ENCODE peak calls at places on chromosomes 4 and X, in four cellular contexts. One of them, this sample, is unnamed. For H3K4me1, the result is how much of the 10 kb centered on the place peaks cover.

GRCh38 chr4:32258986-32259385 is 1538.8 kb downstream of the PCDH7 start:
- DNase-seq in kidney: no peak
- DNase-seq in right cardiac atrium: no peak
- DNase-seq in cardiac muscle cell: no peak
- DNase-seq in this sample: no peak

GRCh38 chr4:137307806-137308205 is 224.5 kb downstream of the PCDH18 start:
- DNase-seq in kidney: no peak
- DNase-seq in right cardiac atrium: no peak
- DNase-seq in cardiac muscle cell: no peak
- DNase-seq in this sample: peak

GRCh38 chrX:118536687-118537461 is 41.3 kb downstream of the DOCK11 start:
- DNase-seq in right cardiac atrium: no peak
- DNase-seq in cardiac muscle cell: peak
- DNase-seq in kidney: no peak
- DNase-seq in this sample: peak

GRCh38 chrX:13360146-13360545 is 40.3 kb upstream of the ATXN3L start:
- DNase-seq in kidney: no peak
- DNase-seq in right cardiac atrium: no peak
- DNase-seq in cardiac muscle cell: no peak
- DNase-seq in this sample: no peak

GRCh38 chr4:110823251-110823650 is 200.4 kb upstream of the PITX2 start:
- DNase-seq in cardiac muscle cell: no peak
- DNase-seq in kidney: no peak
- DNase-seq in right cardiac atrium: no peak
- DNase-seq in this sample: no peak

GRCh38 chr4:13340672-13341071 is 143.5 kb downstream of the RAB28 start:
- DNase-seq in right cardiac atrium: no peak
- DNase-seq in kidney: no peak
- DNase-seq in cardiac muscle cell: no peak
- DNase-seq in this sample: no peak

GRCh38 chr4:166903408-166903807 is 330.9 kb downstream of the SPOCK3 start:
- DNase-seq in right cardiac atrium: no peak
- DNase-seq in kidney: no peak
- DNase-seq in cardiac muscle cell: no peak
- DNase-seq in this sample: no peak

GRCh38 chr4:10810411-10810810 is 125.8 kb upstream of the CLNK start:
- DNase-seq in right cardiac atrium: no peak
- DNase-seq in kidney: no peak
- DNase-seq in cardiac muscle cell: no peak
- DNase-seq in this sample: no peak

GRCh38 chr4:8577972-8578371 is 2.2 kb upstream of the GPR78 start:
- DNase-seq in right cardiac atrium: no peak
- DNase-seq in cardiac muscle cell: no peak
- DNase-seq in kidney: no peak
- DNase-seq in this sample: no peak

GRCh38 chr4:25330905-25331816 is 18.6 kb downstream of the ZCCHC4 start:
- DNase-seq in cardiac muscle cell: no peak
- DNase-seq in right cardiac atrium: no peak
- DNase-seq in kidney: no peak
- DNase-seq in this sample: no peak

GRCh38 chr4:147003956-147004580 is 58.4 kb upstream of the TTC29 start:
- DNase-seq in cardiac muscle cell: no peak
- DNase-seq in right cardiac atrium: no peak
- DNase-seq in kidney: no peak
- DNase-seq in this sample: no peak

GRCh38 chr4:28508649-28509048 is 1648.0 kb downstream of the STIM2 start:
- DNase-seq in cardiac muscle cell: no peak
- DNase-seq in kidney: no peak
- DNase-seq in right cardiac atrium: no peak
- DNase-seq in this sample: no peak

GRCh38 chr4:102230194-102230593 is 115.1 kb downstream of the SLC39A8 start:
- DNase-seq in kidney: no peak
- DNase-seq in right cardiac atrium: no peak
- DNase-seq in cardiac muscle cell: no peak
- DNase-seq in this sample: no peak

GRCh38 chr4:169268951-169269781 is 1.6 kb downstream of the SH3RF1 start:
- DNase-seq in kidney: no peak
- DNase-seq in cardiac muscle cell: no peak
- DNase-seq in right cardiac atrium: no peak
- DNase-seq in this sample: peak

GRCh38 chr4:122119739-122120138 is 32.4 kb upstream of the BLTP1 start:
- DNase-seq in right cardiac atrium: no peak
- DNase-seq in cardiac muscle cell: no peak
- DNase-seq in kidney: no peak
- DNase-seq in this sample: no peak

GRCh38 chr4:186621959-186622553 is 66.7 kb upstream of the MTNR1A start:
- DNase-seq in right cardiac atrium: no peak
- DNase-seq in cardiac muscle cell: no peak
- DNase-seq in kidney: no peak
- DNase-seq in this sample: no peak

GRCh38 chr4:189385579-189385978 is 555.1 kb upstream of the FRG1 start:
- DNase-seq in right cardiac atrium: no peak
- DNase-seq in cardiac muscle cell: no peak
- DNase-seq in kidney: no peak
- DNase-seq in this sample: no peak

GRCh38 chr4:89757154-89757723 is 79.7 kb downstream of the SNCA start:
- DNase-seq in kidney: no peak
- DNase-seq in cardiac muscle cell: no peak
- DNase-seq in right cardiac atrium: no peak
- DNase-seq in this sample: no peak

GRCh38 chr4:16225139-16225538 is 1.1 kb downstream of the TAPT1 start:
- DNase-seq in right cardiac atrium: no peak
- DNase-seq in kidney: no peak
- DNase-seq in cardiac muscle cell: no peak
- DNase-seq in this sample: no peak

GRCh38 chr4:16225996-16226815 is at the start of gene TAPT1:
- DNase-seq in right cardiac atrium: peak
- DNase-seq in cardiac muscle cell: peak
- DNase-seq in kidney: peak
- DNase-seq in this sample: peak

GRCh38 chr4:16224669-16225068 is 1.6 kb downstream of the TAPT1 start:
- DNase-seq in cardiac muscle cell: no peak
- DNase-seq in kidney: no peak
- DNase-seq in right cardiac atrium: no peak
- DNase-seq in this sample: no peak

GRCh38 chr4:16226816-16227461 is 668 bp upstream of the TAPT1 start:
- DNase-seq in cardiac muscle cell: peak
- DNase-seq in kidney: peak
- DNase-seq in right cardiac atrium: peak
- DNase-seq in this sample: peak

DNA sequence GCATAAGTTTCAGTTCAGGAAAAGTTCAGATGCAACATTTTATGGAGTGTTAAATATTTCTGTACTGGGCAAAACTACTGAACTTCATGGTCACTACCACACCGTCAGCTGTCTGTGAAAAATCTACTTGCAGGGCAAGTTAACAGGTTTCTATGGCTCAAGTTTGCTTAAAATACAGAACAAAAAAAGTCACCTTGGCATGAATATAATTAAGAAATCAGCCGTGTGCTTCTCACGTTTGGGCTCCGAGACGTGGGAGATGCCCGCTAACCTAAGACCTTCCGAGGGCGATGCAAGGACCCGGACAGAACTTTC is 633 bp downstream of the TAPT1 start:
- DNase-seq in cardiac muscle cell: no peak
- DNase-seq in right cardiac atrium: no peak
- DNase-seq in kidney: no peak
- DNase-seq in this sample: no peak
- H3K4me1 ChIP-seq in cardiac muscle cell: under half
- H3K4me1 ChIP-seq in right cardiac atrium: under half
- H3K4me1 ChIP-seq in kidney: under half
- H3K4me1 ChIP-seq in this sample: under half

GRCh38 chrX:112545051-112545450 is 134.7 kb downstream of the LHFPL1 start:
- DNase-seq in kidney: no peak
- DNase-seq in cardiac muscle cell: no peak
- DNase-seq in right cardiac atrium: no peak
- DNase-seq in this sample: no peak
- H3K27ac ChIP-seq in kidney: no peak
- H3K27ac ChIP-seq in cardiac muscle cell: no peak
- H3K27ac ChIP-seq in right cardiac atrium: no peak
- H3K27ac ChIP-seq in this sample: no peak

GRCh38 chrX:134546187-134546586 is 86.2 kb downstream of the HPRT1 start:
- DNase-seq in cardiac muscle cell: no peak
- DNase-seq in kidney: peak
- DNase-seq in right cardiac atrium: no peak
- DNase-seq in this sample: no peak
- H3K4me3 ChIP-seq in cardiac muscle cell: no peak
- H3K4me3 ChIP-seq in kidney: peak
- H3K4me3 ChIP-seq in right cardiac atrium: no peak
- H3K4me3 ChIP-seq in this sample: no peak

DNA sequence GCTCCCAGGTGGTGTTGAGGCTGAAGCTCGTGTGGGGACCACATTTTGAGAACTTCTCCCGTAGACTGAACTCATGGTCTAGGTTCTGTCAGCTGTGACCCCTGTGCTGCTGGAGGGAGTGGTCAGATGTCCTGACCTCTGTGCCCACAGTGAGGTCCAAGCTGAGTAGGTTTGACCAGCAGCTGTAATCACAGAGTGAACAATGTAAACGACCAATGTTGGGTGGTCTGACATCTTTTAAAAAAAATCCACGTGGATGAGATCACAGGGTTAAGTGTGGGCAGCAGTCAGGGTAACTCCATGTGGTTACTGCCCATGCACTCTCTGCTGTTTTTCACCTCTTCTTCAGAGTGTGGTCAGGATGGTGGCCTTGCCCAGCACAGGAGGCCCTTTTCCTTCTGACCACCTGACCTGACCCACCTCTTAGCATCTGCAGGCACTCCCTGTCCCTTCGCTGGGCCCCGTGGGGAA is 119.9 kb downstream of the PTTG2 start:
- DNase-seq in kidney: no peak
- DNase-seq in cardiac muscle cell: no peak
- DNase-seq in right cardiac atrium: no peak
- DNase-seq in this sample: no peak
- H3K4me1 ChIP-seq in kidney: under half
- H3K4me1 ChIP-seq in cardiac muscle cell: under half
- H3K4me1 ChIP-seq in right cardiac atrium: under half
- H3K4me1 ChIP-seq in this sample: under half

DNA sequence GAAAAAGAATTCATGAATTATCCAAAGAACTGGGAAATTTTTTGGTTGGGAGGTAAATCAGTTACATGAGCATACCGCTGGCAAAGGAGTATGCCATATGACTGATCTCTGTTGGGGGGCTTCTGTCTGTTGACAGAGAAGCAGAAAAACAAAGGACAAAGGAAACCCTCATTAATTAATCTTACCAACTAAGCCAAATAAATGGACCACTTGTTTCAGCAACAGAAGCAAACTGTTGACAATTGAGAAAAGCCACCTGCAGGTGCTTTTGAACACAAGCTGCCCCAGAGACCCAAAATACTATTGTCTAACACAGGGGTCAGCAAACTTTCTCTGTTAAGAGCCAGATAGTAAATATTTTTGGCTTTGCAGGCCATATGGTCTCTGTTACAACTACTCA is 7.0 kb upstream of the FRYL start:
- DNase-seq in right cardiac atrium: no peak
- DNase-seq in cardiac muscle cell: peak
- DNase-seq in kidney: no peak
- DNase-seq in this sample: no peak
- H3K27ac ChIP-seq in right cardiac atrium: no peak
- H3K27ac ChIP-seq in cardiac muscle cell: no peak
- H3K27ac ChIP-seq in kidney: no peak
- H3K27ac ChIP-seq in this sample: no peak

GRCh38 chr4:163164591-163164990 is 2.1 kb downstream of the NAF1 start:
- DNase-seq in kidney: no peak
- DNase-seq in cardiac muscle cell: no peak
- DNase-seq in right cardiac atrium: no peak
- DNase-seq in this sample: no peak
- H3K4me3 ChIP-seq in kidney: peak
- H3K4me3 ChIP-seq in cardiac muscle cell: peak
- H3K4me3 ChIP-seq in right cardiac atrium: peak
- H3K4me3 ChIP-seq in this sample: no peak

GRCh38 chr4:76993787-76994641 is 44.5 kb downstream of the SEPTIN11 start:
- DNase-seq in kidney: no peak
- DNase-seq in right cardiac atrium: no peak
- DNase-seq in cardiac muscle cell: peak
- DNase-seq in this sample: peak

GRCh38 chr4:76990288-76991080 is 40.9 kb downstream of the SEPTIN11 start:
- DNase-seq in cardiac muscle cell: no peak
- DNase-seq in right cardiac atrium: no peak
- DNase-seq in kidney: no peak
- DNase-seq in this sample: no peak

GRCh38 chr4:76987153-76987562 is 37.6 kb downstream of the SEPTIN11 start:
- DNase-seq in cardiac muscle cell: no peak
- DNase-seq in right cardiac atrium: peak
- DNase-seq in kidney: no peak
- DNase-seq in this sample: no peak

GRCh38 chr4:76987685-76988084 is 38.1 kb downstream of the SEPTIN11 start:
- DNase-seq in right cardiac atrium: no peak
- DNase-seq in kidney: no peak
- DNase-seq in cardiac muscle cell: no peak
- DNase-seq in this sample: no peak

DNA sequence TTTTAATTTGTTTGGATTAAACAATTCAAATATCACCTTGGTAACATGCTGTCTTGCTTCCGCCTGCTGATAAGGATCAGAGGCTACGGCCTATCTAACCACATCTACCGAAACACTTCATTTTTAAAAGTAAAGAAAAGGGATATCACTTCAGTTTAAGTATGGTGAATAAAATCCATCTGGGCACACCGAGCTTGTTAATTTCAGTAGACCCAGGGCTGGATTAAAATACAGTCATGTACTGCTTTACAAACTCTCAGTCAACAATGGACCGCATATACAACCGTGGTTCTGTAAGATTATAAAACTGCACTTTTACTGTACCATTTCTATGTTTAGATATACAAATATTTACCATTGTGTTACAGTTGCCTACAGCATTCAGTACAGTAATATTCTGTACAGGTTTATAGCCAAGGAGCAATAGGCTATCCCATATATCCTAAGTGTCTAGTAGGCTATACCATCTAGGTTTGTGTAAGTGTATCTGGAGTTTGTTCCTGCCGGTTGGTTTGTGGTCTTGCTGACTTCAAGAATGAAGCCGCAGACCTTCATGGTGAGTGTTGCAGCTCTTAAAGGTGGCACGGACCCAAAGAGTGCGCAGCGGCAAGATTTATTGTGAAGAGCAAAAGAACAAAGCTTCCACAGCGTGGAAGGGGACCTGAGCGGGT is 40.0 kb downstream of the SEPTIN11 start:
- DNase-seq in kidney: no peak
- DNase-seq in right cardiac atrium: no peak
- DNase-seq in cardiac muscle cell: no peak
- DNase-seq in this sample: no peak
- H3K4me1 ChIP-seq in kidney: under half
- H3K4me1 ChIP-seq in right cardiac atrium: under half
- H3K4me1 ChIP-seq in cardiac muscle cell: under half
- H3K4me1 ChIP-seq in this sample: under half

GRCh38 chr4:152679414-152680281 is at the start of gene TMEM154:
- DNase-seq in right cardiac atrium: peak
- DNase-seq in kidney: peak
- DNase-seq in cardiac muscle cell: peak
- DNase-seq in this sample: peak
- H3K27ac ChIP-seq in right cardiac atrium: no peak
- H3K27ac ChIP-seq in kidney: no peak
- H3K27ac ChIP-seq in cardiac muscle cell: no peak
- H3K27ac ChIP-seq in this sample: no peak

This sample was measured in thyroid gland.